ENCODE peak calls at places on chromosomes 11 and 22, in seven cellular contexts. B, J, K, F, W, O and X are unnamed samples.

GRCh38 chr11:12050470-12050891 is 42.1 kb upstream of the DKK3 start:
- DNase-seq in K (no peak), J (no peak), F (no peak), B (no peak), O (no peak), W (no peak), X (peak; percentile 10)

GRCh38 chr11:123559418-123559817 is 95.0 kb downstream of the SCN3B start:
- DNase-seq in O (no peak), K (no peak), J (peak; percentile 40), B (no peak), F (no peak), W (no peak), X (no peak)

GRCh38 chr11:12134239-12134590 is 23.8 kb downstream of the MICAL2 start:
- DNase-seq in J (no peak), F (no peak), B (no peak), K (peak; percentile 37), W (no peak), O (no peak), X (no peak)

GRCh38 chr22:27307545-27308279 is 493.8 kb downstream of the MN1 start:
- DNase-seq in W (no peak), K (no peak), F (no peak), B (no peak), O (no peak), J (no peak), X (no peak)

GRCh38 chr11:12418019-12418611 is 40.7 kb downstream of the PARVA start:
- DNase-seq in B (no peak), F (no peak), W (no peak), K (no peak), O (no peak), J (no peak), X (no peak)

GRCh38 chr11:83192846-83193245 is 666 bp upstream of the ANKRD42 start:
- DNase-seq in W (no peak), B (no peak), J (no peak), F (no peak), O (no peak), K (no peak), X (peak; percentile 69)

GRCh38 chr11:93005239-93005638 is 35.8 kb downstream of the MTNR1B start:
- DNase-seq in K (no peak), O (no peak), F (no peak), J (no peak), W (no peak), B (no peak), X (no peak)

GRCh38 chr22:23675502-23676415 is 15.1 kb upstream of the RGL4 start:
- DNase-seq in W (no peak), B (no peak), K (peak; percentile 60), F (no peak), J (peak; percentile 70), O (no peak), X (peak; percentile 74)

GRCh38 chr11:126477526-126478275 is 122.2 kb downstream of the ST3GAL4 start:
- DNase-seq in O (no peak), W (no peak), J (no peak), F (no peak), K (no peak), B (no peak), X (no peak)

GRCh38 chr11:30733748-30734147 is 147.6 kb upstream of the MPPED2 start:
- DNase-seq in K (no peak), O (no peak), B (no peak), J (no peak), F (no peak), W (no peak), X (no peak)

GRCh38 chr22:46592390-46592872 is 27.8 kb upstream of the GRAMD4 start:
- DNase-seq in F (no peak), K (peak; percentile 71), O (peak; percentile 37), B (peak; percentile 76), J (no peak), W (no peak), X (peak; percentile 50)

GRCh38 chr22:36330655-36331305 is 57.0 kb downstream of the MYH9 start:
- DNase-seq in W (no peak), F (no peak), B (no peak), K (no peak), J (no peak), O (peak; percentile 78), X (peak; percentile 71)

GRCh38 chr22:29887358-29887757 is 4.4 kb downstream of the MTMR3 start:
- DNase-seq in F (no peak), O (peak; percentile 10), W (no peak), J (peak; percentile 63), B (no peak), K (no peak), X (no peak)

GRCh38 chr11:76288166-76288978 is 82.1 kb upstream of the WNT11 start:
- DNase-seq in W (no peak), B (no peak), K (no peak), J (no peak), O (peak; percentile 61), F (no peak), X (no peak)

GRCh38 chr11:32343325-32344008 is 91.9 kb downstream of the WT1 start:
- DNase-seq in K (no peak), O (no peak), J (no peak), W (no peak), F (no peak), B (no peak), X (no peak)

GRCh38 chr22:20721409-20722218 is 52.3 kb upstream of the SERPIND1 start:
- DNase-seq in F (no peak), O (no peak), W (no peak), J (no peak), K (no peak), B (no peak), X (no peak)

GRCh38 chr22:26660961-26661578 is 3.7 kb downstream of the MIAT start:
- DNase-seq in O (no peak), F (no peak), J (no peak), W (no peak), K (no peak), B (no peak), X (no peak)

GRCh38 chr22:42877597-42878340 is 20.7 kb upstream of the ARFGAP3 start:
- DNase-seq in K (no peak), F (no peak), B (no peak), O (no peak), W (no peak), J (no peak), X (no peak)

DNA sequence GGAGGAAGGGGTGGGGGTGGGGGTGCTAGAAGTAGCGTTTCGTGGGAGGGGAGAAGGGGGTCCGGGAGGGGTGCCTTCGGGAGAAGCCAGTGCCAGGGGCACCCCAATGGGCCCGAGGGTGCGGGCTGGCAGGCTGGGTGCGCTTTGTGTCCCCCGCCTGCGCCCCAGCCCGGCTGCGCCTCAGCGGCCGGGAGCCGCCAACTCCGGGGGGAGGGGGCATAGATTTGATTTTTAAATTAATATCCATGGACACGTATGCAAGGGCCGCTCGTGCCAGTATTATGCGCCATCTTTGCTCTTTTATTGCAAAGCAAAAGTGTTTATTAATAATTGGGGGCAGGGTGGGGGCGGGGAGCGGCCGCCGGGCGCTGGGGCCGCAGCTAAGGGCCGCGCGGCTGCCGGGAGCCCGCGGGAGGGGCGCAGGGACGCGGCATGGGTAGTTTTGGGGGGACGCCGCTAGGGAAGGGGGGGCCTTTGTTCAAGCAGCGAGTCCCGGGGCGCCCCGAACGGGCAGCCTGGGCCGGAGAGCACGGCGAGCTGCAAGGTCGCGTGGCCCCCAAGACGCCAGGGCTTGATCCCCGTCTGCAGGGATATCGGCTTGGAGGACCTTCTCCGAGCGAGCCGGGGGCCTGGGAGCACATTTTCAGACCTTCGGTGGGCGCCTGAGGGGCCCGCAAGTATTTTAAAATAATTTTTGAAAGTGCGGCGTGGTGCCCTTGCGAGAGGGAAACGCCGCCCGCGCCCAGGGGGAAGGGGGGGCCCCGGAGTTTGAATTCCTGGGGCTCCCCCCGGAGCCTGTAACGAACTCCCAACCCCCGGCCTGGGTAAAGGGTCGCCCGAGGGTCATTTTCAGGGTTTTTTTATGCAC is 959 bp downstream of the CCND1 start:
- DNase-seq in W (no peak), J (no peak), F (no peak), O (peak; percentile 18), B (no peak), K (no peak), X (no peak)
- TF ChIP-seq POLR2A in W (no peak), J (no peak), F (no peak), O (peak; percentile 30), B (no peak), K (no peak), X (no peak)

GRCh38 chr11:121497176-121497995 is 44.6 kb upstream of the SORL1-AS1 start:
- DNase-seq in B (no peak), W (no peak), O (no peak), J (no peak), F (no peak), K (peak; percentile 17), X (no peak)
- TF ChIP-seq POLR2A in B (no peak), W (no peak), O (no peak), J (no peak), F (no peak), K (no peak), X (no peak)

GRCh38 chr11:128523616-128524015 is 63.7 kb downstream of the ETS1 start:
- DNase-seq in W (no peak), K (no peak), J (no peak), O (no peak), B (no peak), F (no peak), X (no peak)

GRCh38 chr11:128522943-128523518 is 64.3 kb downstream of the ETS1 start:
- DNase-seq in F (no peak), K (no peak), J (no peak), O (no peak), W (no peak), B (no peak), X (no peak)

GRCh38 chr11:128521697-128522062 is 65.7 kb downstream of the ETS1 start:
- DNase-seq in F (no peak), O (no peak), W (no peak), B (no peak), K (no peak), J (no peak), X (no peak)

GRCh38 chr11:128520886-128521696 is 66.3 kb downstream of the ETS1 start:
- DNase-seq in B (no peak), W (no peak), O (no peak), J (no peak), F (no peak), K (no peak), X (no peak)

DNA sequence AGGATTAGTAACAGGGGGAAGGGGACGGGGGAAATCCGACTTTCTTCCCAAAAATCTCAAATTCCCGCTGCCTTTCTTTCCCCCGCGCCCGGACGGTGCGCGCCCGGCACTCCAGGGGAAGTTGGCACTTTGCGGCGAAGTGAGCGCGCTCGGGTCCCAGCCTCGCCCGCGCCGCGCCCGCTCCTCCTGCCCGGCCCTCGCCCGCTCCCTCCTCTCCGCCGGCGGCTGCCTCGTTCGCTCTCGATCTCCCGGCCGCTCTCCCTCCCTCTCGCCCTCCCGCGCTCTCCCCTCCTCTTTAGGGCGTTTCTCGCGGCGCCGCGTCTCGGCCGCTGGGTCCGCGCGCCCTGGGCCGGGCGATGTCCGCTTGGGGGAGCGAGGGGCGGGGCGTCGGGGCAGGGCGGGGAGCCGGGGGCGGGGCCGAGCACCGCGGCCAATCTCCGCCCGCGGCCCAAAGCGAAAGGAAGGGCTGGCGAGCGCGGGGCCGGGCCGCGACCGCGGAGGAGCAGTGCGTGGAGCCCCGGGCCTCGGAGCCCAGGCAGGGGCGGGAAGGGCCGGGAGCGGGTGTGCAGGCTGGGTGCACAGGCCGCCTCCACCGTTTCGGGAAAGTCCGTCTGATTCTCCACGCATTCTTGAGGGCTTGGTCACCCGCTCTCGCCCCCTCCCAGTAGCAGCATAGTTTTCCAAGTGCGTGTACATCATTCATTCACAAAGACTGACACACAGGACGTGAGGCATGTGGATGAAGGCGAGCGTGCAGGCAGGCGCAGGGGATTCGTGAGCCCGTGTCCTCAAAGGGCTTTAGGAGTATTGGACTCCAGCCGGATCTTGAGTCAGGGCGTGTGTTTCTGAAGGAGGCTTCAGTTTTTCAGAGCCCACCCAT is 65.1 kb downstream of the ETS1 start:
- DNase-seq in W (peak; percentile 87), B (peak; percentile 57), O (peak; percentile 97), K (peak; percentile 96), J (peak; percentile 93), F (peak; percentile 82), X (peak; percentile 90)
- TF ChIP-seq POLR2A in W (peak; percentile 90), B (peak; percentile 77), O (peak; percentile 69), K (peak; percentile 93), J (peak; percentile 78), F (no peak), X (peak; percentile 33)

GRCh38 chr11:128261011-128261421 is 326.3 kb downstream of the ETS1 start:
- DNase-seq in K (no peak), O (no peak), W (no peak), B (no peak), J (no peak), F (no peak), X (no peak)
- TF ChIP-seq POLR2A in K (no peak), O (no peak), W (no peak), B (no peak), J (no peak), F (no peak), X (no peak)